ENCODE peak calls at places on chromosomes 3 and 15, in seven cellular contexts. One of them, this sample, is unnamed.

GRCh38 chr3:10023587-10024310 is 2.5 kb upstream of the FANCD2 start:
- DNase-seq in K562: peak
- DNase-seq in H1: no peak
- DNase-seq in HCT116: no peak
- DNase-seq in GM12878: no peak
- DNase-seq in SK-N-SH: no peak
- DNase-seq in HepG2: no peak
- DNase-seq in this sample: no peak

GRCh38 chr3:188169826-188170455 is 16.0 kb downstream of the LPP start:
- DNase-seq in HCT116: no peak
- DNase-seq in GM12878: no peak
- DNase-seq in SK-N-SH: no peak
- DNase-seq in K562: no peak
- DNase-seq in H1: no peak
- DNase-seq in HepG2: no peak
- DNase-seq in this sample: no peak

GRCh38 chr15:71194286-71194685 is 79.0 kb downstream of the THSD4 start:
- DNase-seq in HepG2: no peak
- DNase-seq in H1: no peak
- DNase-seq in K562: no peak
- DNase-seq in GM12878: no peak
- DNase-seq in SK-N-SH: no peak
- DNase-seq in HCT116: no peak
- DNase-seq in this sample: no peak

GRCh38 chr3:25441234-25441856 is 13.3 kb downstream of the RARB start:
- DNase-seq in HCT116: peak
- DNase-seq in SK-N-SH: no peak
- DNase-seq in HepG2: no peak
- DNase-seq in H1: no peak
- DNase-seq in K562: peak
- DNase-seq in GM12878: no peak
- DNase-seq in this sample: no peak

GRCh38 chr15:101207867-101208288 is 44.0 kb downstream of the CHSY1 start:
- DNase-seq in GM12878: no peak
- DNase-seq in H1: no peak
- DNase-seq in HepG2: no peak
- DNase-seq in SK-N-SH: no peak
- DNase-seq in K562: no peak
- DNase-seq in HCT116: no peak
- DNase-seq in this sample: no peak

GRCh38 chr15:101325263-101326025 is 30.4 kb upstream of the SNRPA1 start:
- DNase-seq in H1: no peak
- DNase-seq in SK-N-SH: no peak
- DNase-seq in GM12878: no peak
- DNase-seq in K562: no peak
- DNase-seq in HepG2: no peak
- DNase-seq in HCT116: no peak
- DNase-seq in this sample: no peak

GRCh38 chr3:195767792-195768191 is 43.9 kb downstream of the MUC4 start:
- DNase-seq in GM12878: no peak
- DNase-seq in HepG2: no peak
- DNase-seq in H1: no peak
- DNase-seq in K562: no peak
- DNase-seq in SK-N-SH: no peak
- DNase-seq in HCT116: no peak
- DNase-seq in this sample: no peak

GRCh38 chr15:70703483-70703882 is 59.9 kb downstream of the UACA start:
- DNase-seq in K562: no peak
- DNase-seq in H1: no peak
- DNase-seq in SK-N-SH: no peak
- DNase-seq in HCT116: no peak
- DNase-seq in GM12878: no peak
- DNase-seq in HepG2: no peak
- DNase-seq in this sample: no peak

GRCh38 chr15:27412413-27412812 is 441.4 kb downstream of the GABRG3 start:
- DNase-seq in HepG2: no peak
- DNase-seq in H1: no peak
- DNase-seq in GM12878: no peak
- DNase-seq in HCT116: no peak
- DNase-seq in K562: no peak
- DNase-seq in SK-N-SH: no peak
- DNase-seq in this sample: peak

GRCh38 chr15:84813931-84814330 is 3.2 kb upstream of the ALPK3 start:
- DNase-seq in H1: no peak
- DNase-seq in SK-N-SH: no peak
- DNase-seq in GM12878: no peak
- DNase-seq in K562: no peak
- DNase-seq in HepG2: no peak
- DNase-seq in HCT116: no peak
- DNase-seq in this sample: no peak

GRCh38 chr3:31077021-31077601 is 182.7 kb upstream of the GADL1 start:
- DNase-seq in SK-N-SH: no peak
- DNase-seq in H1: no peak
- DNase-seq in GM12878: no peak
- DNase-seq in HepG2: peak
- DNase-seq in K562: no peak
- DNase-seq in HCT116: peak
- DNase-seq in this sample: no peak

GRCh38 chr15:79943820-79944219 is 27.2 kb downstream of the BCL2A1 start:
- DNase-seq in HCT116: no peak
- DNase-seq in HepG2: no peak
- DNase-seq in GM12878: no peak
- DNase-seq in H1: no peak
- DNase-seq in SK-N-SH: no peak
- DNase-seq in K562: no peak
- DNase-seq in this sample: no peak

GRCh38 chr3:156535162-156535627 is 19.7 kb downstream of the SSR3 start:
- DNase-seq in HCT116: peak
- DNase-seq in K562: no peak
- DNase-seq in H1: peak
- DNase-seq in GM12878: no peak
- DNase-seq in HepG2: peak
- DNase-seq in SK-N-SH: no peak
- DNase-seq in this sample: peak

GRCh38 chr3:129263161-129263910 is 13.9 kb downstream of the COPG1 start:
- DNase-seq in SK-N-SH: no peak
- DNase-seq in HepG2: no peak
- DNase-seq in K562: peak
- DNase-seq in H1: no peak
- DNase-seq in HCT116: no peak
- DNase-seq in GM12878: no peak
- DNase-seq in this sample: no peak

GRCh38 chr3:52606373-52607085 is 70.1 kb downstream of the UQCC5 start:
- DNase-seq in K562: peak
- DNase-seq in GM12878: no peak
- DNase-seq in H1: no peak
- DNase-seq in SK-N-SH: no peak
- DNase-seq in HCT116: peak
- DNase-seq in HepG2: peak
- DNase-seq in this sample: peak

GRCh38 chr3:141261472-141262171 is 30.0 kb downstream of the PXYLP1 start:
- DNase-seq in H1: no peak
- DNase-seq in K562: no peak
- DNase-seq in SK-N-SH: no peak
- DNase-seq in GM12878: no peak
- DNase-seq in HCT116: no peak
- DNase-seq in HepG2: no peak
- DNase-seq in this sample: no peak

DNA sequence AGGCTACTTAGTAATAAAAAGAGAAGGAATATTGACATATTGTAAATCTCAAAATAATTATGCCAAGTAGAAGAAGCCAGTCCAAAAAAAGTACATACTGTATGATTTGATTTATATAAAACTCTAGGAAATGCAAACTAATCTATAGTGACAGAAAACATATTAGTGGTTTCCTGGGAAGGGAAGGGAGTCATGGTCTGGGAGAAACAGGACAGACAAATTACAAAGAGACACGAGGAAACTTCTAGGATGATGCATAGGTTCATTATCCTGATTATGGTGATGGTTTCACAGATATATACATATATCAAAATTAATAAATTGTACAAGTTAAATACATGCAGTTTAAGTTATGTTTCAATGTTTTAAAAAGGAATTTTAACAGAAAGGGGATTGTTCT is 81.0 kb upstream of the GOLGA8B start:
- DNase-seq in HCT116: no peak
- DNase-seq in GM12878: no peak
- DNase-seq in HepG2: no peak
- DNase-seq in K562: no peak
- DNase-seq in SK-N-SH: no peak
- DNase-seq in H1: no peak
- DNase-seq in this sample: no peak
- TF ChIP-seq JUND in HCT116: no peak
- TF ChIP-seq JUND in GM12878: no peak
- TF ChIP-seq JUND in HepG2: no peak
- TF ChIP-seq JUND in K562: no peak
- TF ChIP-seq JUND in SK-N-SH: no peak
- TF ChIP-seq JUND in H1: no peak
- TF ChIP-seq JUND in this sample: no peak

DNA sequence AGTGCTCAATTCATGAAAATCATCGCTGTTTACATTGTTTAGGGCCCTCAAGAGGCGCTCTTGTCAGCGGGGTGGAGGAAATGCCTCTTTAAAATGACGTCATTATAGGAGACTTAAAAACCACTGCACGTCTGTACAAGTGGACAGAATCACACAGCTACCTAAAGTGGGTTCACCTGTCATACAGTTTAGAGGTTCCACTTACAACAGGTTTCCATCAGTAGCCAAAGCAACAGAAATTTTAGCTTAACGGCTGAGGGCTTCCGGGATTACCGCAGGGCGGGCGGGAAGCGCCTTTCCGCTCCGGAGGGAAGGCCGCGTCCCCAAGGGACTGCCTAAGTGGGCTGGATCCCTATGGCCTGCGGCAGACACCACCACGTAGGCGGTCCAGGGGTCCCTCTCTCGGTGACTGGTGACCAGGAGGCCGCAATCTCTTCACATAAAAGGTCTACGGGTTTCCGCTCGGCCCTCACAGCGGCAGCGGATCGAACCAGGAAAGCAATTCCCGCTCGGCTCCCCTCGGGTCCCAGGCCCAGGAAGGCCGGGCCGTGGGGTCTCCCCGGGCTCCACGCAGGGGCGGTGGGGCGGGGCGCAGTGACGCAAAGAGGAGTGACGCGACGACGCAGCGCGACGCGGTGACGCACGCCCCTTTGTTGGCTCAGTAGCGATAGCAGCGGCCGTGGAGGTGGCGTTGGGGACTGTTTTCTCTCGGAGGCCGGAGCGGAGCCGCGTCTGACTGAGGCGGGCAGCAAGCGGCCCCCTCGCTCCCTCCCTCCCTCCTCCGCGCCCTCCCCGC is at the start of gene ARIH1:
- DNase-seq in SK-N-SH: peak
- DNase-seq in GM12878: peak
- DNase-seq in H1: peak
- DNase-seq in HepG2: peak
- DNase-seq in HCT116: peak
- DNase-seq in K562: peak
- DNase-seq in this sample: peak
- TF ChIP-seq JUND in SK-N-SH: no peak
- TF ChIP-seq JUND in GM12878: peak
- TF ChIP-seq JUND in H1: peak
- TF ChIP-seq JUND in HepG2: peak
- TF ChIP-seq JUND in HCT116: peak
- TF ChIP-seq JUND in K562: peak
- TF ChIP-seq JUND in this sample: no peak

DNA sequence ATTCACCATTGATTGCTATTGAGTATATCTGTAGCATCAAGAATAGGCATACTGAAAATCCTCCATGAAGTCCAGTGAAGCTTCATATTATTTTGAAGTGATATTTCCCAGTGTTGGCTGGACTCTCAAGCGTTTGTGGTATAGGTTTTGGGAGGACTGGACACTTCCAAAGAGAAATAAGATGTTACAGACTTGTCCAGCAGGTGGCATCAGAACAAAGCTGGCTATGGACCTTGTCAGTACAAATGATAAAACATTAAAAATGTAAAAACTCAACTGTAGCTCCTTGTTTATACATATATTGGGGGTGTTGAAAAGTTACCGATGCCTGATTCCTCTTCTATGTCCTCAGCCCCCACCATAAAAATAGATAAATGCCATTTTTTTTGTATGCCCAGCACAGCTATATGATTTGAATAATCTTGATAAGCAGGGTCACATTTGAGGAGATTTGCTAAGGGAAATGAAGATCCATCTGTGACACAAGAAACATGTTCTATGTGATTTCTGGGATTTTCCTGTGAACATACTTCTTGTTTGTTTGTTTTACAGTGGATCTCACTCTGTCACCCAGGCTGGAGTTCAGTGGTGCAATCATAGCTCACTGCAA is 54.5 kb upstream of the GOLGA6B start:
- DNase-seq in HepG2: peak
- DNase-seq in SK-N-SH: peak
- DNase-seq in H1: no peak
- DNase-seq in HCT116: peak
- DNase-seq in GM12878: no peak
- DNase-seq in K562: peak
- DNase-seq in this sample: peak
- TF ChIP-seq JUND in HepG2: no peak
- TF ChIP-seq JUND in SK-N-SH: no peak
- TF ChIP-seq JUND in H1: no peak
- TF ChIP-seq JUND in HCT116: no peak
- TF ChIP-seq JUND in GM12878: no peak
- TF ChIP-seq JUND in K562: no peak
- TF ChIP-seq JUND in this sample: no peak

DNA sequence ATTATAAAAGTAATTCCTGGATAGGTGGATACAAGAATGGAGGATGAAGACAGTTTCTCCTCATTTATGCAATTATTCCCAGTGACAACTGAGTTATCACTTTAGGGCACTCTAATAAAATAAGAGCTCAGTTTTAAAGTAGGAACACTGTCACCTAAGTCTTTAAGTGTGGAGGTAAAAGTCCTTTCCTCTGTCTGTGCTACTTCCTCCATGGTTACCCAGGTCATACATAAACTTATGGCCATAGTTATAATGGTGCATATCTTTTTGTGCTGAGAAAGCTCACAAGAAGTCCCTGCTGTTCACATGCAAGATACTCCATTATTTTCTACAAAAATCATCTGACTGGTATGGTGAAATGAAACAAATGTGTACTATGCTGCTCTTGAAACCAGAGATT is 1093.6 kb downstream of the IGSF11 start:
- DNase-seq in K562: no peak
- DNase-seq in HepG2: no peak
- DNase-seq in SK-N-SH: no peak
- DNase-seq in GM12878: no peak
- DNase-seq in HCT116: no peak
- DNase-seq in H1: no peak
- DNase-seq in this sample: no peak
- TF ChIP-seq JUND in K562: no peak
- TF ChIP-seq JUND in HepG2: no peak
- TF ChIP-seq JUND in SK-N-SH: no peak
- TF ChIP-seq JUND in GM12878: no peak
- TF ChIP-seq JUND in HCT116: no peak
- TF ChIP-seq JUND in H1: no peak
- TF ChIP-seq JUND in this sample: no peak

GRCh38 chr3:133955892-133956291 is 60.2 kb upstream of the RAB6B start:
- DNase-seq in SK-N-SH: peak
- DNase-seq in HCT116: no peak
- DNase-seq in H1: no peak
- DNase-seq in GM12878: no peak
- DNase-seq in K562: no peak
- DNase-seq in HepG2: no peak
- DNase-seq in this sample: no peak
- TF ChIP-seq JUND in SK-N-SH: no peak
- TF ChIP-seq JUND in HCT116: no peak
- TF ChIP-seq JUND in H1: no peak
- TF ChIP-seq JUND in GM12878: no peak
- TF ChIP-seq JUND in K562: no peak
- TF ChIP-seq JUND in HepG2: no peak
- TF ChIP-seq JUND in this sample: no peak

This sample was measured in T47D.